ENCODE peak calls at places on chromosomes 3 and 15, in six cellular contexts. S is spleen, B is heart right ventricle, J is endodermal cell, R is left lung, F is H1. T is an unnamed sample.

GRCh38 chr3:59818-60217 is 136.7 kb upstream of the CHL1 start:
- DNase-seq in B (no peak), R (no peak), S (no peak), F (no peak), J (no peak), T (no peak)

GRCh38 chr3:11014253-11014652 is 21.7 kb downstream of the SLC6A1 start:
- DNase-seq in R (no peak), F (no peak), S (no peak), B (no peak), J (no peak), T (no peak)

GRCh38 chr3:121999931-122000330 is 22.1 kb downstream of the ILDR1 start:
- DNase-seq in S (no peak), R (no peak), B (no peak), J (no peak), F (no peak), T (no peak)

GRCh38 chr15:54722342-54722986 is 474.3 kb downstream of the RSL24D1 start:
- DNase-seq in F (no peak), S (no peak), B (no peak), J (no peak), R (no peak), T (no peak)

GRCh38 chr3:18046131-18046530 is 303.7 kb upstream of the TBC1D5 start:
- DNase-seq in J (no peak), B (no peak), S (no peak), F (no peak), R (no peak), T (no peak)

GRCh38 chr15:25058080-25058785 is 103.4 kb downstream of the SNRPN start:
- DNase-seq in S (peak; percentile 52), J (peak; percentile 35), B (no peak), R (no peak), F (peak; percentile 33), T (no peak)

GRCh38 chr3:130892759-130893239 is 1.1 kb upstream of the ATP2C1 start:
- DNase-seq in B (no peak), R (peak; percentile 64), J (peak; percentile 84), F (no peak), S (no peak), T (peak; percentile 77)

GRCh38 chr3:107285197-107285596 is 92.0 kb upstream of the CCDC54 start:
- DNase-seq in R (no peak), B (no peak), J (peak; percentile 90), S (no peak), F (no peak), T (no peak)

GRCh38 chr3:41164776-41165175 is 34.5 kb upstream of the CTNNB1 start:
- DNase-seq in B (no peak), R (no peak), S (no peak), F (no peak), J (no peak), T (no peak)

GRCh38 chr15:101308604-101309435 is 13.8 kb upstream of the SNRPA1 start:
- DNase-seq in F (no peak), B (no peak), R (no peak), S (peak; percentile 65), J (peak; percentile 33), T (no peak)

GRCh38 chr3:75075158-75075557 is 460.7 kb upstream of the CNTN3 start:
- DNase-seq in R (no peak), S (no peak), J (no peak), B (no peak), F (no peak), T (no peak)

GRCh38 chr3:156140196-156140595 is 19.8 kb downstream of the KCNAB1 start:
- DNase-seq in S (no peak), J (no peak), F (no peak), R (no peak), B (no peak), T (no peak)

GRCh38 chr15:45114751-45115085 is 592 bp downstream of the DUOXA2 start:
- DNase-seq in F (no peak), B (no peak), S (no peak), R (peak; percentile 4), J (no peak), T (no peak)

GRCh38 chr15:100853676-100854440 is 25.8 kb upstream of the ALDH1A3 start:
- DNase-seq in S (no peak), B (no peak), J (no peak), R (no peak), F (no peak), T (no peak)

GRCh38 chr15:76840830-76841460 is 64.2 kb downstream of the SCAPER start:
- DNase-seq in R (no peak), S (no peak), F (no peak), B (no peak), J (no peak), T (no peak)

GRCh38 chr3:33318709-33319380 is 41.6 kb downstream of the FBXL2 start:
- DNase-seq in F (no peak), B (no peak), J (no peak), S (no peak), R (no peak), T (no peak)

GRCh38 chr3:37694236-37694635 is 167.4 kb upstream of the CTDSPL start:
- DNase-seq in S (no peak), J (peak; percentile 75), B (no peak), F (no peak), R (no peak), T (no peak)

GRCh38 chr3:45580142-45580541 is 14.4 kb upstream of the LIMD1 start:
- DNase-seq in J (no peak), S (no peak), F (no peak), R (no peak), B (no peak), T (no peak)

GRCh38 chr3:155744091-155744625 is 713 bp downstream of the PLCH1 start:
- DNase-seq in B (peak; percentile 57), F (peak; percentile 96), R (peak; percentile 61), S (peak; percentile 78), J (peak; percentile 95), T (peak; percentile 16)

GRCh38 chr3:58200846-58201355 is 9.9 kb downstream of the DNASE1L3 start:
- DNase-seq in F (no peak), R (no peak), B (no peak), J (no peak), S (no peak), T (no peak)

GRCh38 chr15:70447927-70448698 is 315.2 kb downstream of the UACA start:
- DNase-seq in R (peak; percentile 54), F (no peak), B (peak; percentile 45), S (peak; percentile 89), J (no peak), T (peak; percentile 40)

GRCh38 chr3:123104550-123104949 is 37.7 kb downstream of the PDIA5 start:
- DNase-seq in J (no peak), R (no peak), S (peak; percentile 7), B (no peak), F (no peak), T (no peak)

GRCh38 chr3:197736010-197736490 is 654 bp downstream of the RUBCN start:
- DNase-seq in J (peak; percentile 78), B (no peak), S (peak; percentile 84), R (no peak), F (peak; percentile 50), T (peak; percentile 33)
- H3K27ac ChIP-seq in J (no peak overlapping the region), B (peak overlapping the region; percentile 90), S (peak overlapping the region; percentile 92), R (peak overlapping the region; percentile 90), F (no peak overlapping the region), T (peak overlapping the region; percentile 78)

GRCh38 chr15:40481671-40482070 is 10.9 kb downstream of the CHST14 start:
- DNase-seq in R (no peak), J (no peak), B (no peak), F (no peak), S (no peak), T (no peak)

GRCh38 chr15:40479024-40479423 is 8.2 kb downstream of the CHST14 start:
- DNase-seq in J (no peak), F (no peak), B (no peak), R (no peak), S (peak; percentile 38), T (no peak)

GRCh38 chr15:40487816-40488682 is 17.3 kb downstream of the CHST14 start:
- DNase-seq in B (no peak), S (no peak), F (no peak), J (peak; percentile 36), R (no peak), T (no peak)

GRCh38 chr15:40486066-40486770 is 15.4 kb downstream of the CHST14 start:
- DNase-seq in F (no peak), J (no peak), R (no peak), B (no peak), S (no peak), T (no peak)

GRCh38 chr15:40483919-40484318 is 13.1 kb downstream of the CHST14 start:
- DNase-seq in S (no peak), B (no peak), F (no peak), J (no peak), R (no peak), T (no peak)
- H3K4me3 ChIP-seq in S (no peak overlapping the region), B (no peak overlapping the region), F (no peak overlapping the region), J (no peak overlapping the region), R (no peak overlapping the region), T (no peak overlapping the region)

GRCh38 chr3:61631108-61631769 is 69.9 kb downstream of the PTPRG start:
- DNase-seq in F (no peak), B (no peak), R (no peak), S (no peak), J (no peak), T (no peak)
- H3K27ac ChIP-seq in F (no peak overlapping the region), B (no peak overlapping the region), R (no peak overlapping the region), S (no peak overlapping the region), J (no peak overlapping the region), T (no peak overlapping the region)

DNA sequence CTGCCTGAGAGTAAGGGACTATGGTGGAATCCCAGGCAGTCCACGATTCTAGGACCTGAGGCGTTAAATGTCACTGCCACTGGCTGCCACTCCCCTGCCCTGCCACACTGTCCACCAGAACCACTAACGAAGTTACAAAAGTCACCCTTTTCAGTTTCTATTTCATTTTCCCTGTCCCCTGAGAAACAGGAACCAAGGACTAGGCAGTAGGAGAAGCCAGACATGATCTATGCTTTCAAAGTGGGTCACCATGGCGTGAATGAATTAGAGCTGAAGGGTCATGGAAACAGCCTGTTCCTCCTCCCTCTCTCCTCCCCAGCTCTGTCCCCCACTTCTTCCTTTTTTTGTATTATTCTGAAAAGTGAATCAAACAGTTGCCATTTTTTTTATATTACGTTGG is 9.1 kb upstream of the ADPRH start:
- DNase-seq in F (no peak), J (no peak), B (no peak), R (no peak), S (no peak), T (no peak)
- H3K4me3 ChIP-seq in F (no peak overlapping the region), J (no peak overlapping the region), B (no peak overlapping the region), R (no peak overlapping the region), S (no peak overlapping the region), T (no peak overlapping the region)

GRCh38 chr15:86611392-86612040 is 531.8 kb downstream of the AGBL1 start:
- DNase-seq in F (no peak), R (no peak), J (no peak), S (no peak), B (no peak), T (no peak)
- H3K27ac ChIP-seq in F (peak overlapping the region; percentile 34), R (no peak overlapping the region), J (no peak overlapping the region), S (no peak overlapping the region), B (no peak overlapping the region), T (no peak overlapping the region)

GRCh38 chr15:42456539-42456938 is 34.4 kb downstream of the ZNF106 start:
- DNase-seq in J (no peak), S (no peak), F (no peak), B (no peak), R (no peak), T (no peak)
- H3K4me3 ChIP-seq in J (no peak overlapping the region), S (peak overlapping the region; percentile 6), F (no peak overlapping the region), B (peak overlapping the region; percentile 23), R (no peak overlapping the region), T (no peak overlapping the region)

GRCh38 chr15:91966181-91966552 is 112.7 kb downstream of the SLCO3A1 start:
- DNase-seq in F (no peak), B (no peak), J (no peak), S (no peak), R (no peak), T (no peak)
- H3K27ac ChIP-seq in F (no peak overlapping the region), B (peak overlapping the region; percentile 57), J (no peak overlapping the region), S (no peak overlapping the region), R (peak overlapping the region; percentile 8), T (no peak overlapping the region)

T was measured in naive thymus-derived CD4-positive, alpha-beta T cell.